ENCODE peak calls at places on chromosomes 2 and 18, in ten cellular contexts. U is activated CD4-positive, alpha-beta memory T cell treated with anti-CD3 and anti-CD28 coated beads, Interleukin-2, amount 10 ng/mL, durations not matched to agents 7 days and 5 days; H is T-helper 1 cell; G is H4; C is stimulated activated CD4-positive, alpha-beta T cell treated with anti-CD3 and anti-CD28 coated beads, Interleukin-2, amount 100 ng/mL, for 48 hours; S is fibroblast of pulmonary artery; L is effector CD4-positive, alpha-beta T cell; K is T-helper 17 cell; A is pancreas; O is bronchial epithelial cell. I is an unnamed sample.

GRCh38 chr2:167140767-167141166 is 252.5 kb downstream of the XIRP2 start:
- DNase-seq in U (no peak), H (no peak), G (peak; percentile 87), C (no peak), S (peak; percentile 98), L (no peak), K (no peak), A (no peak), O (peak; percentile 99), I (no peak)

GRCh38 chr18:10050956-10051355 is 137.1 kb downstream of the VAPA start:
- DNase-seq in U (no peak), H (no peak), G (no peak), C (no peak), S (no peak), L (no peak), K (no peak), A (no peak), O (no peak), I (no peak)

GRCh38 chr2:111239581-111240249 is 119.0 kb downstream of the BCL2L11 start:
- DNase-seq in U (no peak), H (no peak), G (no peak), C (no peak), S (no peak), L (no peak), K (no peak), A (no peak), O (no peak), I (no peak)

GRCh38 chr18:57925706-57926105 is 118.3 kb upstream of the NEDD4L start:
- DNase-seq in U (no peak), H (no peak), G (no peak), C (no peak), S (peak; percentile 23), L (no peak), K (no peak), A (no peak), O (peak; percentile 91), I (no peak)

GRCh38 chr2:105134076-105134475 is 96.2 kb downstream of the MRPS9 start:
- DNase-seq in U (no peak), H (no peak), G (no peak), C (no peak), S (no peak), L (no peak), K (no peak), A (no peak), O (no peak), I (no peak)

GRCh38 chr2:239534581-239535412 is 134.0 kb upstream of the HDAC4 start:
- DNase-seq in U (no peak), H (no peak), G (no peak), C (no peak), S (no peak), L (no peak), K (no peak), A (no peak), O (no peak), I (no peak)

GRCh38 chr2:107258538-107258937 is 372.6 kb upstream of the ST6GAL2 start:
- DNase-seq in U (no peak), H (no peak), G (no peak), C (no peak), S (no peak), L (no peak), K (no peak), A (no peak), O (no peak), I (no peak)

GRCh38 chr2:236125541-236125940 is 42.6 kb downstream of the GBX2 start:
- DNase-seq in U (no peak), H (no peak), G (no peak), C (no peak), S (no peak), L (no peak), K (no peak), A (no peak), O (no peak), I (no peak)

GRCh38 chr2:231200805-231201474 is 2.5 kb downstream of the ARMC9 start:
- DNase-seq in U (no peak), H (no peak), G (peak; percentile 83), C (no peak), S (peak; percentile 39), L (no peak), K (no peak), A (no peak), O (peak; percentile 57), I (no peak)

GRCh38 chr2:101500175-101500574 is 25.3 kb upstream of the RFX8 start:
- DNase-seq in U (no peak), H (no peak), G (no peak), C (no peak), S (peak; percentile 64), L (no peak), K (no peak), A (no peak), O (no peak), I (no peak)

GRCh38 chr2:120635146-120635545 is 100.5 kb upstream of the GLI2 start:
- DNase-seq in U (no peak), H (no peak), G (no peak), C (no peak), S (no peak), L (no peak), K (no peak), A (no peak), O (no peak), I (no peak)

GRCh38 chr2:85390941-85391669 is 19.1 kb downstream of the CAPG start:
- DNase-seq in U (peak; percentile 77), H (peak; percentile 25), G (no peak), C (peak; percentile 65), S (peak; percentile 44), L (peak; percentile 60), K (peak; percentile 52), A (peak; percentile 58), O (no peak), I (peak; percentile 55)

GRCh38 chr2:54722641-54723299 is 692 bp upstream of the EML6 start:
- DNase-seq in U (no peak), H (no peak), G (no peak), C (no peak), S (peak; percentile 73), L (no peak), K (no peak), A (no peak), O (peak; percentile 74), I (no peak)

GRCh38 chr2:121088251-121089004 is 196.6 kb downstream of the TFCP2L1 start:
- DNase-seq in U (no peak), H (no peak), G (no peak), C (no peak), S (peak; percentile 56), L (no peak), K (no peak), A (no peak), O (no peak), I (no peak)

GRCh38 chr2:186903183-186903582 is 54.2 kb upstream of the ZSWIM2 start:
- DNase-seq in U (no peak), H (no peak), G (no peak), C (no peak), S (peak; percentile 44), L (no peak), K (no peak), A (no peak), O (peak; percentile 24), I (no peak)

GRCh38 chr2:137942037-137942784 is 22.1 kb upstream of the HNMT start:
- DNase-seq in U (no peak), H (no peak), G (no peak), C (no peak), S (no peak), L (no peak), K (no peak), A (no peak), O (no peak), I (no peak)

GRCh38 chr2:31475692-31476091 is 61.1 kb upstream of the XDH start:
- DNase-seq in U (no peak), H (no peak), G (no peak), C (no peak), S (peak; percentile 4), L (no peak), K (no peak), A (no peak), O (peak; percentile 57), I (peak; percentile 53)

GRCh38 chr2:209686417-209686816 is 85.2 kb upstream of the UNC80 start:
- DNase-seq in U (no peak), H (no peak), G (no peak), C (no peak), S (no peak), L (no peak), K (no peak), A (no peak), O (no peak), I (no peak)

GRCh38 chr2:107712857-107713256 is 113.8 kb upstream of the RGPD4 start:
- DNase-seq in U (no peak), H (no peak), G (peak; percentile 69), C (no peak), S (no peak), L (no peak), K (no peak), A (no peak), O (peak; percentile 17), I (peak; percentile 35)

GRCh38 chr18:13465476-13465875 is 246.9 kb downstream of the LDLRAD4 start:
- DNase-seq in U (no peak), H (no peak), G (no peak), C (no peak), S (no peak), L (no peak), K (no peak), A (no peak), O (no peak), I (no peak)

GRCh38 chr2:240207661-240208060 is 67.2 kb upstream of the OTOS start:
- DNase-seq in U (no peak), H (no peak), G (no peak), C (no peak), S (no peak), L (no peak), K (no peak), A (no peak), O (no peak), I (no peak)

GRCh38 chr2:37782721-37783438 is 111.4 kb upstream of the CDC42EP3 start:
- DNase-seq in U (no peak), H (no peak), G (peak; percentile 15), C (no peak), S (no peak), L (no peak), K (no peak), A (no peak), O (peak; percentile 22), I (no peak)

GRCh38 chr2:148253716-148254115 is 232.8 kb downstream of the MBD5 start:
- DNase-seq in U (no peak), H (no peak), G (peak; percentile 45), C (no peak), S (peak; percentile 14), L (no peak), K (no peak), A (no peak), O (peak; percentile 65), I (no peak)

GRCh38 chr2:15588329-15588919 is 3.2 kb upstream of the DDX1 start:
- DNase-seq in U (peak; percentile 34), H (no peak), G (peak; percentile 30), C (peak; percentile 35), S (peak; percentile 70), L (no peak), K (no peak), A (peak; percentile 28), O (peak; percentile 46), I (peak; percentile 57)

GRCh38 chr2:161557538-161557937 is 66.7 kb upstream of the SLC4A10 start:
- DNase-seq in U (no peak), H (no peak), G (no peak), C (no peak), S (no peak), L (no peak), K (no peak), A (no peak), O (no peak), I (no peak)

GRCh38 chr2:9556121-9556869 is 665 bp upstream of the ADAM17 start:
- DNase-seq in U (no peak), H (no peak), G (peak; percentile 6), C (no peak), S (peak; percentile 35), L (peak; percentile 4), K (no peak), A (no peak), O (peak; percentile 25), I (no peak)

GRCh38 chr2:112087346-112088020 is 32.4 kb downstream of the TMEM87B start:
- DNase-seq in U (no peak), H (no peak), G (no peak), C (no peak), S (no peak), L (no peak), K (no peak), A (no peak), O (no peak), I (no peak)